ENCODE peak calls at places on chromosomes 11 and 22, in four cellular contexts. U is uterus, Y is left ventricle myocardium inferior, T is adrenal gland. G is an unnamed sample. For H3K4me1, the result is how much of the 10 kb centered on the place peaks cover.

GRCh38 chr11:122711362-122711761 is 55.8 kb downstream of the UBASH3B start:
- DNase-seq in U (no peak), Y (no peak), T (no peak), G (no peak)

GRCh38 chr11:57248780-57249383 is 11.8 kb upstream of the APLNR start:
- DNase-seq in U (peak), Y (peak), T (peak), G (peak)

GRCh38 chr22:19868773-19869471 is 14.2 kb upstream of the GNB1L start:
- DNase-seq in U (peak), Y (peak), T (peak), G (peak)

GRCh38 chr22:46592390-46592872 is 27.8 kb upstream of the GRAMD4 start:
- DNase-seq in U (no peak), Y (peak), T (peak), G (no peak)

GRCh38 chr22:29767289-29768051 is at the start of gene UQCR10:
- DNase-seq in U (peak), Y (peak), T (peak), G (peak)

GRCh38 chr11:107928767-107929507 is 689 bp downstream of the RAB39A start:
- DNase-seq in U (no peak), Y (peak), T (peak), G (peak)

GRCh38 chr11:65615950-65616574 is 486 bp downstream of the PCNX3 start:
- DNase-seq in U (no peak), Y (peak), T (peak), G (no peak)

GRCh38 chr11:3865388-3866193 is 10.1 kb downstream of the STIM1 start:
- DNase-seq in U (no peak), Y (no peak), T (no peak), G (no peak)

GRCh38 chr11:10329935-10330334 is 25.1 kb downstream of the ADM start:
- DNase-seq in U (no peak), Y (no peak), T (no peak), G (no peak)

GRCh38 chr11:71459767-71460320 is 6.8 kb downstream of the NADSYN1 start:
- DNase-seq in U (no peak), Y (no peak), T (no peak), G (no peak)

GRCh38 chr11:64754919-64755662 is 4.7 kb downstream of the PYGM start:
- DNase-seq in U (no peak), Y (no peak), T (no peak), G (no peak)

GRCh38 chr22:19291580-19292261 is at the start of gene CLTCL1:
- DNase-seq in U (peak), Y (peak), T (peak), G (peak)

GRCh38 chr11:10657308-10658271 is 36.0 kb downstream of the IRAG1 start:
- DNase-seq in U (no peak), Y (no peak), T (peak), G (no peak)

GRCh38 chr11:97962758-97963157 is 1058.0 kb upstream of the CNTN5 start:
- DNase-seq in U (no peak), Y (no peak), T (no peak), G (no peak)

GRCh38 chr22:27748355-27749168 is 53.0 kb downstream of the MN1 start:
- DNase-seq in U (peak), Y (no peak), T (no peak), G (no peak)

GRCh38 chr11:82403640-82404305 is 329.9 kb downstream of the FAM181B start:
- DNase-seq in U (no peak), Y (no peak), T (no peak), G (no peak)

GRCh38 chr22:43000441-43001175 is 14.3 kb downstream of the PACSIN2 start:
- DNase-seq in U (no peak), Y (no peak), T (no peak), G (no peak)

GRCh38 chr11:71120346-71120963 is 131.9 kb downstream of the SHANK2 start:
- DNase-seq in U (no peak), Y (no peak), T (no peak), G (peak)

GRCh38 chr11:128711136-128711535 is 17.3 kb downstream of the FLI1 start:
- DNase-seq in U (no peak), Y (no peak), T (no peak), G (no peak)

GRCh38 chr11:128708660-128709059 is 14.8 kb downstream of the FLI1 start:
- DNase-seq in U (no peak), Y (no peak), T (no peak), G (no peak)

GRCh38 chr11:128705124-128705920 is 11.4 kb downstream of the FLI1 start:
- DNase-seq in U (no peak), Y (no peak), T (no peak), G (no peak)

GRCh38 chr11:128707671-128708070 is 13.8 kb downstream of the FLI1 start:
- DNase-seq in U (no peak), Y (no peak), T (no peak), G (no peak)

DNA sequence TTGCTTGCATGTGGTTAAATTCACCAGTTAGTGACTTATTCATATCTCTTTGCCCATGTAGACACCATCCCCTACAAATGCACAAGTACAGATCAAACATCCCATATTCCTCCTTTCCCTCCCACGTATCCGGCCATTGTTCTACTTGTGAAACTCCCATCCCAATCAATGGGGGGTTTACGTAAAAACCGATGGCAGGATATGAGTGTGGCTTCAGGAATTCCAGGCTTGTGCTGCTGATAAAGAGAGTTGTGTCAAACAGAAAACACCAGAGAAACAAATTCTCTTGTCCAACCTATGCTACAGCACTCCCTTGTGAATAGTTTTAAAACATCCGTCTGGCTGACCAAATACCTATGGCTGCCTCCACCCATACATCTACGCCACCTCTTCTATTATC is 15.5 kb downstream of the FLI1 start:
- DNase-seq in U (peak), Y (no peak), T (no peak), G (no peak)
- H3K4me3 ChIP-seq in U (no peak), Y (no peak), T (no peak), G (no peak)

GRCh38 chr22:39925273-39925672 is 24.4 kb downstream of the GRAP2 start:
- DNase-seq in U (no peak), Y (no peak), T (no peak), G (no peak)

GRCh38 chr22:39924286-39924685 is 23.4 kb downstream of the GRAP2 start:
- DNase-seq in U (no peak), Y (no peak), T (no peak), G (no peak)

GRCh38 chr22:39928556-39929401 is 27.9 kb downstream of the GRAP2 start:
- DNase-seq in U (no peak), Y (no peak), T (no peak), G (no peak)

GRCh38 chr22:39927544-39927943 is 26.7 kb downstream of the GRAP2 start:
- DNase-seq in U (no peak), Y (no peak), T (no peak), G (no peak)

GRCh38 chr22:39926175-39927152 is 25.6 kb downstream of the GRAP2 start:
- DNase-seq in U (no peak), Y (no peak), T (no peak), G (peak)
- H3K4me1 ChIP-seq in U (under half), Y (under half), T (under half), G (under half)

DNA sequence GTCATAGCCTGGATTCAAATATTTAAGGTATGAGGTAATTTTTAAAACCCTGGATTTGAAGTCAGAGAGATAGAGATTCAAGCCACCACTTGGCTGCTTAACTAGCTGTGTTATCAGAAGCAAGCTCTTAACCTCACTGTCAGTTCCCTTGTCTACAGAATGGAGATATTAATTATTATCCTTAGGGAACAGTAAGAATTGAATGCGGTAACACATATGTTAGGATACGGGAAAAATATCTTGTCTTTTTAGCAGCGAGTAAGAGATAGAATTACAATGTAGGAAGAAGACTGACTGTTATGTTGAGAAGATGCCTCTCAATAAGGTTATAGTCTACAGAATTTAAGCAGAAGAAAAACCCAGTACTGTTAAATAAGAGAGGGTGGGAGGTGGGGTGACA is 90.0 kb upstream of the KCNA4 start:
- DNase-seq in U (no peak), Y (no peak), T (no peak), G (no peak)
- H3K4me3 ChIP-seq in U (no peak), Y (no peak), T (no peak), G (no peak)

GRCh38 chr11:121539000-121539399 is 86.2 kb upstream of the SORL1-AS1 start:
- DNase-seq in U (no peak), Y (no peak), T (no peak), G (no peak)
- H3K4me1 ChIP-seq in U (under half), Y (under half), T (under half), G (under half)

GRCh38 chr11:121451982-121452608 is at the start of gene SORL1:
- DNase-seq in U (peak), Y (peak), T (peak), G (peak)

GRCh38 chr11:121452609-121453150 is at the start of gene SORL1-AS1:
- DNase-seq in U (no peak), Y (no peak), T (no peak), G (peak)

GRCh38 chr11:121455115-121455514 is 2.3 kb upstream of the SORL1-AS1 start:
- DNase-seq in U (no peak), Y (no peak), T (no peak), G (no peak)

GRCh38 chr11:121451178-121451981 is 734 bp upstream of the SORL1 start:
- DNase-seq in U (no peak), Y (no peak), T (no peak), G (peak)

DNA sequence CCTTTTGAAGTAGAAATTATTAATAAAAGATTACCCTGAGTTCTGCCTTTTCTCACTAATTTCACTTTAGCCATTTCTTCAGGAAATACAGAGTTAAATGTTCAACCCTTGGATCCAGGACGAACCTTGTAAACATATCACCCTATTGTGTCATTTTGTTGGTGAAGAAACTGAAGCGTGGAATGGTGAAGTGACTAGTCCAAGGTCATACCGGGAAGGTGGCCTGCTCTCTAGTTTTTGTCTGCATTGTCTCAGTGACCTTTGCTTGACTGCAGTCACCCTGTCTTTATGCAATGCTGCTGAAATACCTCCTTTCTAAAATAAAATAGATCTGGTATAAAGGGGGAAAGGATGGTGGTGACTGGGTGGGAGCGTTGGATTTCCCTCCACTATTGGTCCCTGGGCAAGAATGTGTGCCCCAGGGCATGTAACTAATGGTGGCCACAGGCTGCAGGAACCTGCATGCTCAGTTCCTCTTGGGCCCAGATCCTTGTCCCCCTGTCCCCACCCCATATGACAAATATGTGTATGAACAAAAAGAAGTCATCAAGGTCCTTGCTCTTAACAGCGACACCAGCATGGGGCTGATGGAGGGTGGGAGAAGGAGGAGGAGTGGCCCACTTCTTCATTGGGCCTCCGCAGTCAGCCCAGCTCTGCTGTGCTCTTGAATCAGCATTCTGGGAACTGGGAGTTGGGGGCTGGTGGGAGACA is 977 bp upstream of the SORL1-AS1 start:
- DNase-seq in U (no peak), Y (no peak), T (no peak), G (peak)
- H3K4me3 ChIP-seq in U (no peak), Y (no peak), T (no peak), G (peak)

DNA sequence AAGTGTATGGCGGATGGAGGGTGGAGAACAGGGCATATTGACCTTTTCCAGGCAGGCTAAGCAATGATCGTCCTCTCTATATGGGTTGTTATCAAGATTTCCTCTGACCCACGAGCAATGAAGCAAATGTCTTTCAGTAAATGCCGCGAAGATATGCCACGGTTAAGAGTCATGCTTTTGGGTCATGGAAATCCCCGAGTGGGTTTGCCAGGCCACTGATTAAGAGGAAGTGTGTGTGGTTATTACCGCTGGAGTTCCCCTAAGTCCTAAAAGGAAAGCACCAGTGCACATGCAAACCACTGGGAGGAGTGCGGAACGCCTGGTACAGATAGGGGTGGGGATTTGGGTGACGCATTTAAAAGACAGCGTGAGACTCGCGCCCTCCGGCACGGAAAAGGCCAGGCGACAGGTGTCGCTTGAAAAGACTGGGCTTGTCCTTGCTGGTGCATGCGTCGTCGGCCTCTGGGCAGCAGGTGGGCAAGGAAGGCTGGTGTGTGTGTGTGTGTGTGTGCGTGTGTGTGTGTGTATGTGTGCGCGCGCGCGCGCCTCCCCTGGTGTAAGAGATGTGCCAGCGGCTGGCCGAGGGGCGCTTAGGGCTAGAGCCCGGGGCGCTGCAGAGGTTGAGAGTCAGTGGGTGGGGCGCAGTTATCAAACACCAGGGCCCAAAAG is at the start of gene BIRC3:
- DNase-seq in U (peak), Y (peak), T (peak), G (peak)
- H3K4me1 ChIP-seq in U (under half), Y (under half), T (under half), G (under half)

DNA sequence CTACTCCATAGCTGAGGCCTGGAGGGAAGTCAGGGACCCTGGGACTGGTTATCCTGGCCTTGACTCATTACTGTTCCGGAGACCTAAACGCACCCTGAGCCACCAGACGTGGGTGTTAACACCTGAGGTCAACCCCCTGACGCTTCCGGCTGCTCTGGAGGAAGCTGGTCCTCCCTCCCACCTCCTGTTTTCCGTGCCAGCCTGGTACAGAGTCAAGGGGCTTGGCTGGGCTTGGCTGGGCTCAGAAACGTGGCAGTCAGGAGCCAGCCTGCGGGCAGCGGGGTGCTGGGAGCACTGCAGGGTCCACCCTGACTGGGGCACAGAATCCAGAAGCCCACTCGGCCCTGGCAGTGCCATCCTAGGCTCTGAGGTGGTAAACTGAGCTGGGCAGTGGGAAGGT is 2.6 kb downstream of the TMPRSS4 start:
- DNase-seq in U (no peak), Y (no peak), T (no peak), G (peak)
- H3K4me3 ChIP-seq in U (no peak), Y (no peak), T (no peak), G (peak)